ENCODE peak calls at places on chromosomes 1 and 21, in ten cellular contexts. V is suprapubic skin, D is uterus, Z is heart left ventricle, A is body of pancreas, W is sigmoid colon, G is tibial nerve, O is prostate gland, T is adrenal gland, B is stomach. X is an unnamed sample. For H3K36me3, the result is how much of the 10 kb centered on the place peaks cover.

GRCh38 chr1:17027403-17027802 is 15.7 kb upstream of the ATP13A2 start:
- DNase-seq in O (peak), W (peak), G (no peak), D (no peak), V (no peak), A (peak), Z (no peak), T (no peak), B (no peak), X (no peak)

GRCh38 chr1:160428655-160429054 is 28.3 kb downstream of the VANGL2 start:
- DNase-seq in O (no peak), V (no peak), B (peak), W (no peak), D (no peak), G (no peak), T (peak), A (peak), Z (peak), X (peak)

GRCh38 chr1:111571987-111572386 is 47.6 kb upstream of the RAP1A start:
- DNase-seq in B (no peak), O (no peak), G (no peak), V (no peak), D (no peak), W (no peak), Z (no peak), A (no peak), T (peak), X (peak)

GRCh38 chr1:109482242-109482641 is 1.5 kb upstream of the ATXN7L2 start:
- DNase-seq in O (no peak), Z (no peak), G (no peak), A (no peak), B (no peak), D (no peak), T (no peak), V (no peak), W (no peak), X (no peak)

GRCh38 chr1:49544615-49545014 is 479.1 kb downstream of the AGBL4 start:
- DNase-seq in B (no peak), G (no peak), W (no peak), T (no peak), V (no peak), O (no peak), A (no peak), Z (no peak), D (no peak), X (no peak)

GRCh38 chr1:31222176-31222575 is 17.5 kb downstream of the NKAIN1 start:
- DNase-seq in B (no peak), Z (no peak), V (no peak), A (no peak), O (no peak), W (no peak), D (no peak), G (no peak), T (no peak), X (no peak)

GRCh38 chr1:205538211-205538840 is 33.9 kb downstream of the CDK18 start:
- DNase-seq in O (no peak), A (peak), G (no peak), W (peak), V (peak), Z (no peak), D (peak), B (peak), T (peak), X (no peak)

GRCh38 chr1:185337221-185337620 is 20.2 kb upstream of the IVNS1ABP start:
- DNase-seq in G (no peak), A (no peak), T (no peak), V (no peak), Z (no peak), D (no peak), W (no peak), O (no peak), B (no peak), X (no peak)

GRCh38 chr1:169250022-169250421 is 117.6 kb downstream of the NME7 start:
- DNase-seq in W (no peak), A (no peak), D (no peak), T (no peak), G (no peak), O (no peak), B (no peak), Z (no peak), V (no peak), X (no peak)

GRCh38 chr1:68746378-68746777 is 249.5 kb upstream of the DEPDC1 start:
- DNase-seq in Z (no peak), B (no peak), A (no peak), O (no peak), W (no peak), G (no peak), T (no peak), V (no peak), D (no peak), X (no peak)

GRCh38 chr1:211553549-211553948 is 25.4 kb downstream of the SLC30A1 start:
- DNase-seq in O (no peak), Z (no peak), W (no peak), V (no peak), A (no peak), D (no peak), B (no peak), T (no peak), G (no peak), X (peak)

GRCh38 chr1:179369751-179370341 is 4.1 kb downstream of the AXDND1 start:
- DNase-seq in Z (no peak), T (no peak), O (peak), G (no peak), W (no peak), V (no peak), B (no peak), A (peak), D (no peak), X (no peak)

GRCh38 chr1:200172311-200172710 is 144.8 kb downstream of the NR5A2 start:
- DNase-seq in D (no peak), Z (no peak), A (no peak), W (no peak), V (no peak), G (no peak), T (no peak), O (no peak), B (no peak), X (no peak)

GRCh38 chr21:46226920-46227599 is 1.5 kb downstream of the LSS start:
- DNase-seq in O (peak), G (no peak), W (peak), V (peak), D (no peak), T (no peak), A (no peak), Z (no peak), B (no peak), X (no peak)

GRCh38 chr1:66552287-66552686 is 18.3 kb downstream of the SGIP1 start:
- DNase-seq in G (no peak), V (no peak), T (no peak), Z (no peak), D (no peak), W (no peak), A (no peak), O (no peak), B (no peak), X (no peak)

GRCh38 chr1:53047737-53048344 is 14.2 kb upstream of the PODN start:
- DNase-seq in D (no peak), V (no peak), G (no peak), B (no peak), A (no peak), W (no peak), T (no peak), Z (no peak), O (no peak), X (no peak)

GRCh38 chr1:46456411-46456963 is 33.1 kb upstream of the DMBX1 start:
- DNase-seq in G (no peak), O (no peak), V (no peak), A (no peak), Z (no peak), T (no peak), B (no peak), D (no peak), W (no peak), X (no peak)

GRCh38 chr1:94100785-94101612 is 19.9 kb downstream of the ABCA4 start:
- DNase-seq in G (no peak), W (no peak), Z (no peak), A (no peak), V (no peak), T (no peak), O (peak), D (peak), B (no peak), X (no peak)

GRCh38 chr1:211892577-211892976 is 62.0 kb upstream of the LPGAT1 start:
- DNase-seq in W (no peak), D (no peak), A (no peak), T (peak), G (no peak), V (no peak), B (no peak), Z (no peak), O (no peak), X (no peak)

GRCh38 chr1:216032977-216033376 is 390.3 kb downstream of the USH2A start:
- DNase-seq in V (no peak), D (no peak), O (no peak), W (no peak), Z (no peak), T (no peak), G (no peak), A (no peak), B (no peak), X (no peak)

GRCh38 chr1:178537445-178538090 is 24.7 kb downstream of the TEX35 start:
- DNase-seq in T (peak), W (peak), A (peak), G (no peak), O (no peak), B (no peak), Z (no peak), V (peak), D (no peak), X (no peak)

GRCh38 chr1:42765832-42766722 is 751 bp downstream of the P3H1 start:
- DNase-seq in A (peak), B (peak), Z (peak), W (peak), O (peak), V (peak), D (peak), T (peak), G (no peak), X (no peak)

GRCh38 chr1:41918450-41919043 is at the start of gene HIVEP3:
- DNase-seq in B (no peak), A (peak), V (no peak), T (no peak), G (no peak), W (no peak), O (no peak), Z (no peak), D (no peak), X (peak)

GRCh38 chr1:7679873-7680790 is 91.0 kb upstream of the VAMP3 start:
- DNase-seq in V (no peak), T (peak), B (peak), D (peak), G (no peak), Z (peak), W (peak), O (peak), A (peak), X (no peak)

GRCh38 chr1:119204169-119204568 is 63.7 kb upstream of the WARS2 start:
- DNase-seq in Z (no peak), T (no peak), W (no peak), D (no peak), V (no peak), G (no peak), B (no peak), A (no peak), O (no peak), X (no peak)

GRCh38 chr1:205668951-205669340 is 11.4 kb downstream of the SLC45A3 start:
- DNase-seq in T (no peak), G (no peak), B (no peak), O (no peak), W (no peak), V (no peak), D (no peak), A (no peak), Z (no peak), X (no peak)

GRCh38 chr1:237953238-237953637 is 62.5 kb upstream of the ZP4 start:
- DNase-seq in B (no peak), T (no peak), D (no peak), A (no peak), Z (no peak), V (no peak), O (no peak), W (no peak), G (no peak), X (no peak)

GRCh38 chr1:153540394-153541361 is at the start of gene S100A5:
- DNase-seq in T (no peak), D (no peak), G (no peak), B (no peak), V (no peak), Z (no peak), W (peak), O (no peak), A (no peak), X (no peak)

GRCh38 chr1:94792473-94792875 is 27.7 kb upstream of the SLC44A3 start:
- DNase-seq in B (no peak), Z (no peak), O (no peak), A (no peak), T (peak), D (no peak), G (no peak), W (peak), V (no peak), X (peak)

GRCh38 chr1:71658295-71658694 is 577.5 kb upstream of the ZRANB2 start:
- DNase-seq in W (no peak), B (no peak), V (no peak), Z (no peak), T (no peak), A (no peak), G (no peak), D (no peak), O (no peak), X (no peak)

GRCh38 chr1:48048064-48048463 is 50.9 kb upstream of the TRABD2B start:
- DNase-seq in D (no peak), V (no peak), A (no peak), W (no peak), G (no peak), T (no peak), O (no peak), Z (peak), B (no peak), X (no peak)

GRCh38 chr1:67431869-67432578 is 1.8 kb upstream of the SERBP1 start:
- DNase-seq in T (no peak), D (no peak), A (no peak), V (no peak), B (no peak), O (no peak), G (no peak), W (no peak), Z (no peak), X (no peak)

GRCh38 chr1:109975718-109976117 is 8.8 kb upstream of the AHCYL1 start:
- DNase-seq in W (no peak), T (no peak), B (no peak), V (no peak), A (no peak), G (no peak), Z (no peak), D (no peak), O (no peak), X (no peak)

GRCh38 chr1:193014354-193014753 is 44.8 kb downstream of the UCHL5 start:
- DNase-seq in G (no peak), O (no peak), D (no peak), V (no peak), A (no peak), W (no peak), B (no peak), Z (no peak), T (no peak), X (no peak)

GRCh38 chr1:164843743-164844500 is 284.9 kb downstream of the PBX1 start:
- DNase-seq in V (no peak), Z (no peak), D (no peak), O (no peak), B (no peak), A (no peak), T (no peak), W (no peak), G (no peak), X (no peak)

GRCh38 chr1:231311696-231312095 is 26.0 kb downstream of the EXOC8 start:
- DNase-seq in B (no peak), W (no peak), A (no peak), V (no peak), Z (no peak), T (no peak), G (no peak), D (no peak), O (no peak), X (no peak)

GRCh38 chr1:228527596-228527995 is 40.4 kb downstream of the RNF187 start:
- DNase-seq in W (peak), Z (no peak), V (peak), D (no peak), O (no peak), G (no peak), A (no peak), T (no peak), B (no peak), X (no peak)
- TF ChIP-seq POLR2A in W (no peak), Z (no peak), V (no peak), D (no peak), O (no peak), G (no peak), A (no peak), T (no peak), B (no peak), X (no peak)

GRCh38 chr21:43024737-43025136 is 50.4 kb downstream of the PKNOX1 start:
- DNase-seq in G (no peak), V (no peak), W (no peak), A (no peak), O (no peak), Z (no peak), T (no peak), D (no peak), B (no peak), X (no peak)
- H3K36me3 ChIP-seq in G (half or more), V (half or more), W (half or more), A (under half), O (under half), Z (under half), T (under half), D (under half), B (half or more), X (half or more)

GRCh38 chr1:155139895-155140629 is at the start of gene DPM3:
- DNase-seq in O (peak), A (peak), Z (peak), B (peak), G (peak), T (peak), D (peak), W (peak), V (peak), X (peak)
- TF ChIP-seq POLR2A in O (peak), A (peak), Z (no peak), B (no peak), G (peak), T (peak), D (peak), W (peak), V (no peak), X (peak)

GRCh38 chr1:234926252-234926573 is 202.4 kb downstream of the TOMM20 start:
- DNase-seq in Z (no peak), D (no peak), V (no peak), W (no peak), G (no peak), T (peak), O (no peak), A (no peak), B (no peak), X (no peak)
- H3K36me3 ChIP-seq in Z (under half), D (under half), V (under half), W (under half), G (under half), T (under half), O (under half), A (under half), B (under half), X (under half)

GRCh38 chr1:229409616-229410369 is 24.1 kb downstream of the ACTA1 start:
- DNase-seq in A (no peak), D (no peak), V (no peak), B (no peak), O (no peak), W (no peak), T (no peak), G (no peak), Z (peak), X (no peak)
- TF ChIP-seq POLR2A in A (no peak), D (no peak), V (no peak), B (no peak), O (no peak), W (no peak), T (no peak), G (no peak), Z (no peak), X (no peak)

DNA sequence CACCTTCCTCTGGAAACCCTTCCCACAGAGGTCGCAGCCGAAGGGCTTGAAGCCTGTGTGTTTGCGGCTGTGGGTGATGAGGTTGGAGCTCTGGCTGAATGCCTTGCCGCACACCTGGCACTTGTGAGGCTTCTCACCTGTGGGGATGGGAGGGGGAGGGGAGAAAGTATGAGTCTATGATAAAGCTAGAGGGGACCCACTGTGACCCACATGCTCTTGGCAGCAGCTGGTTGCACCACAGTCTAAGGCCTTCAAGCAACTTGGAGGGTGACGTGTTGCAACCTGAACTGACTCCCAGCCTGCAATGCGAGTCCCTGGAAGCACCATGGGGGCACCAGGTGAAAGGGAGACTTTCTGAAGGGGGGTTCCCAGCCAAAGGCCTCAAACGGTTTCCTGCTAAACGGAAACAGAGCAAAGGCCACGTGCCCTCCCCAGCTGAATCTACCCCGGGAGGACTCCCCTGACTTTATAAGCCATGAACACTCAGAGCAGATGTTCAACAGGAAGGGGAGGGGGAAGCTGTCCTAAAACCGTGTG is 10.6 kb downstream of the GFI1 start:
- DNase-seq in D (no peak), W (no peak), G (no peak), Z (no peak), A (no peak), V (no peak), T (no peak), O (no peak), B (no peak), X (no peak)
- H3K36me3 ChIP-seq in D (under half), W (under half), G (under half), Z (under half), A (under half), V (under half), T (under half), O (under half), B (under half), X (under half)

GRCh38 chr1:12617901-12618660 is at the start of gene DHRS3:
- DNase-seq in A (peak), G (peak), T (peak), B (peak), O (peak), V (peak), Z (peak), D (peak), W (peak), X (peak)
- TF ChIP-seq POLR2A in A (peak), G (peak), T (peak), B (no peak), O (peak), V (no peak), Z (no peak), D (peak), W (peak), X (peak)

GRCh38 chr1:37868466-37868865 is 9.1 kb upstream of the MTF1 start:
- DNase-seq in A (no peak), B (no peak), Z (no peak), V (no peak), W (no peak), G (no peak), O (no peak), T (no peak), D (no peak), X (no peak)

GRCh38 chr1:37867784-37868183 is 8.4 kb upstream of the MTF1 start:
- DNase-seq in V (no peak), D (no peak), G (no peak), B (no peak), T (no peak), O (no peak), Z (no peak), A (no peak), W (no peak), X (no peak)

GRCh38 chr1:37865348-37866119 is 6.1 kb upstream of the MTF1 start:
- DNase-seq in D (no peak), B (no peak), A (no peak), O (no peak), W (no peak), V (no peak), Z (no peak), T (no peak), G (no peak), X (no peak)

GRCh38 chr1:37862330-37862729 is 2.9 kb upstream of the MTF1 start:
- DNase-seq in G (no peak), B (no peak), V (no peak), T (no peak), O (no peak), Z (no peak), D (no peak), A (no peak), W (no peak), X (no peak)

GRCh38 chr1:37866491-37866890 is 7.1 kb upstream of the MTF1 start:
- DNase-seq in W (no peak), T (no peak), B (no peak), V (no peak), D (no peak), G (no peak), O (no peak), A (no peak), Z (no peak), X (no peak)
- H3K36me3 ChIP-seq in W (half or more), T (under half), B (half or more), V (half or more), D (under half), G (half or more), O (under half), A (under half), Z (under half), X (half or more)

GRCh38 chr1:162065016-162065415 is 4.5 kb upstream of the NOS1AP start:
- DNase-seq in T (no peak), O (no peak), Z (no peak), V (no peak), D (no peak), B (no peak), W (no peak), G (no peak), A (no peak), X (peak)

GRCh38 chr1:162070094-162070748 is 730 bp downstream of the NOS1AP start:
- DNase-seq in W (peak), O (peak), G (no peak), B (peak), A (peak), V (peak), D (peak), T (no peak), Z (peak), X (peak)

GRCh38 chr1:162070825-162071224 is 1.3 kb downstream of the NOS1AP start:
- DNase-seq in B (no peak), Z (no peak), V (no peak), G (no peak), A (peak), O (peak), D (no peak), W (no peak), T (no peak), X (no peak)

GRCh38 chr1:162072770-162073169 is 3.3 kb downstream of the NOS1AP start:
- DNase-seq in V (no peak), A (no peak), W (no peak), G (no peak), O (no peak), Z (no peak), D (no peak), B (no peak), T (no peak), X (peak)

GRCh38 chr1:162069334-162070093 is at the start of gene NOS1AP:
- DNase-seq in W (peak), O (peak), T (peak), V (peak), Z (peak), A (peak), B (peak), D (peak), G (peak), X (peak)
- TF ChIP-seq POLR2A in W (no peak), O (peak), T (peak), V (no peak), Z (no peak), A (peak), B (no peak), D (peak), G (peak), X (no peak)